ENCODE peak calls at places on chromosomes 16 and 17, in seven cellular contexts. R is CD4-positive, CD25-positive, alpha-beta regulatory T cell; G is aorta; M is upper lobe of right lung; O is neural progenitor cell; U is uterus; Q is lower lobe of right lung. J is an unnamed sample. For H3K4me1, the result is how much of the 10 kb centered on the place peaks cover.

GRCh38 chr17:78172284-78173024 is 4.1 kb downstream of the SYNGR2 start:
- DNase-seq in G (no peak), U (peak), M (peak), O (no peak), R (no peak), Q (peak), J (no peak)

GRCh38 chr16:4488486-4488967 is 12.3 kb downstream of the HMOX2 start:
- DNase-seq in O (no peak), U (no peak), G (no peak), R (peak), Q (no peak), M (no peak), J (peak)

GRCh38 chr17:7650509-7651096 is at the start of gene ATP1B2:
- DNase-seq in M (peak), R (peak), Q (peak), U (peak), G (peak), O (peak), J (peak)

GRCh38 chr16:66525396-66526180 is 24.3 kb downstream of the TK2 start:
- DNase-seq in M (no peak), Q (no peak), G (peak), U (no peak), R (no peak), O (no peak), J (no peak)

GRCh38 chr16:88634141-88634993 is 4.0 kb upstream of the IL17C start:
- DNase-seq in G (peak), U (no peak), Q (peak), M (peak), R (peak), O (peak), J (peak)

GRCh38 chr16:57141822-57142631 is 43.8 kb downstream of the PSME3IP1 start:
- DNase-seq in O (no peak), Q (no peak), R (peak), M (peak), G (peak), U (no peak), J (peak)

GRCh38 chr17:5123343-5124124 is 7.7 kb downstream of the USP6 start:
- DNase-seq in O (no peak), R (no peak), G (peak), U (no peak), M (peak), Q (peak), J (no peak)

GRCh38 chr17:82098939-82099765 is 1.1 kb upstream of the FASN start:
- DNase-seq in Q (no peak), R (peak), O (peak), G (no peak), M (no peak), U (peak), J (no peak)

GRCh38 chr17:79476074-79476473 is 134.8 kb downstream of the RBFOX3 start:
- DNase-seq in Q (no peak), M (no peak), O (peak), G (no peak), R (no peak), U (no peak), J (no peak)

GRCh38 chr16:46916980-46917379 is 32.8 kb downstream of the GPT2 start:
- DNase-seq in R (no peak), O (no peak), M (no peak), Q (no peak), G (no peak), U (no peak), J (no peak)

GRCh38 chr16:48542020-48542473 is 67.9 kb downstream of the N4BP1 start:
- DNase-seq in O (peak), M (peak), Q (peak), R (peak), U (no peak), G (no peak), J (no peak)

GRCh38 chr16:66403531-66404145 is 23.5 kb upstream of the BEAN1 start:
- DNase-seq in Q (no peak), G (no peak), U (no peak), M (no peak), O (no peak), R (no peak), J (no peak)

GRCh38 chr17:1762906-1763829 is 1.3 kb downstream of the SERPINF1 start:
- DNase-seq in R (peak), Q (no peak), M (no peak), G (no peak), U (peak), O (peak), J (no peak)

GRCh38 chr17:36124879-36125824 is 21.5 kb downstream of the CCL4 start:
- DNase-seq in Q (no peak), O (peak), G (no peak), M (no peak), R (no peak), U (no peak), J (no peak)

GRCh38 chr16:65672960-65673359 is 551.1 kb upstream of the CDH11 start:
- DNase-seq in G (no peak), O (no peak), Q (no peak), M (no peak), U (no peak), R (no peak), J (no peak)

GRCh38 chr17:82775033-82775823 is 23.4 kb downstream of the TBCD start:
- DNase-seq in O (peak), M (peak), U (peak), Q (peak), G (peak), R (peak), J (no peak)

GRCh38 chr17:78541488-78542237 is 35.5 kb downstream of the DNAH17 start:
- DNase-seq in U (no peak), Q (peak), M (peak), O (no peak), G (peak), R (peak), J (no peak)

DNA sequence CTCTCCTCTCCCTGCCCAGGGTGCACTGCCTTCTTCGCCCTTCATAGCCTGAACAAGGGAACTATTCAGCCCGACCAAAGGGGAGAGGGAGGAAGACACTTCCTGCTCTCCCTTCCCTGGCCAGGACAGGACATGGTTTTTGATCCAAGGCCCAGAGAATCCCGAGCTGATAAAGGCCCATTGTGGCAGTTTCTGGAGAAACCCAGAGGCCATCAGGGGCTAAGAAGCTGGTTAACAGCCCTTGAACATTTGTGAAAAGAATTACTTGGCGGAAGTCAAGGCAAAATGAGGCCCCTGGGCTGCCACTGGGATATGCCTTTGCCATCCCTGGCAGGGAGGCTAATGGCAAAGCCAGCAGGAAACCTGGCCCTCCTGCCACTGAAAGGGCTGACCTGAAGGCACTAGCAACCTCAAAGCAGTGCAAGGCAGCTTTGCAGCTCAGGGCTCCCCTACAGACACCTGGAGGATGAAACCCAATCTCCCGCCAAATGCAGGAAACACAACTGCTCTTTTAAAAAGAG is 12.7 kb downstream of the PHB1 start:
- DNase-seq in G (peak), U (no peak), O (peak), Q (no peak), M (no peak), R (no peak), J (no peak)
- H3K4me1 ChIP-seq in G (under half), U (under half), O (under half), Q (under half), M (under half), R (under half), J (under half)

GRCh38 chr16:75248142-75248535 is 3.3 kb downstream of the BCAR1 start:
- DNase-seq in G (no peak), M (no peak), U (no peak), Q (no peak), O (no peak), R (no peak), J (no peak)
- H3K4me1 ChIP-seq in G (under half), M (half or more), U (half or more), Q (half or more), O (under half), R (under half), J (under half)

GRCh38 chr17:73302189-73302588 is 9.6 kb downstream of the CDC42EP4 start:
- DNase-seq in R (no peak), O (no peak), Q (no peak), M (no peak), U (no peak), G (no peak), J (no peak)

GRCh38 chr17:73300392-73300791 is 11.4 kb downstream of the CDC42EP4 start:
- DNase-seq in G (no peak), Q (no peak), R (no peak), M (no peak), U (no peak), O (no peak), J (no peak)

GRCh38 chr17:73304438-73304837 is 7.4 kb downstream of the CDC42EP4 start:
- DNase-seq in U (no peak), M (no peak), G (no peak), Q (no peak), R (no peak), O (no peak), J (no peak)

GRCh38 chr17:73297934-73298861 is 13.6 kb downstream of the CDC42EP4 start:
- DNase-seq in Q (no peak), G (no peak), M (no peak), O (no peak), U (no peak), R (no peak), J (no peak)

DNA sequence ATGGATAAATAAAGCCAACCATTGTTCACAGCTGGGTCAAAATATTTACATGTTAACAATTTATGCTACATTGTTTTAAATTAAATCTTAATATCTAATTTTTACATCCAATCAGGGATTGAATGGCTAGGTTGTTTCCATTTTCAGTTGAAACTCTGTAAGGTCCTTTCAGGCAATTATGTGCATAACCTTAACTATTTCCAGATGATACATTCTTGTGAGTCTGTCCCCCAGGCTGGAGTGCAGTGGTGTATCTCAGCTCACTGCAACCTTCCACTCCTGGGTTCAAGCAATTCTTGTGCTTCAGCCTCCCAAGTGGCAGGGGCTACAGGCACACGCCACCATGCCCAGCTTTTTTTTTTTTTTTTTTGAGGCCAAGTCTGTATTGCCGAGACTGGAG is 10.4 kb downstream of the CDC42EP4 start:
- DNase-seq in R (no peak), U (no peak), M (no peak), O (no peak), Q (no peak), G (no peak), J (no peak)
- H3K4me1 ChIP-seq in R (under half), U (under half), M (half or more), O (under half), Q (half or more), G (under half), J (under half)

GRCh38 chr17:57943140-57943539 is 12.1 kb downstream of the CUEDC1 start:
- DNase-seq in R (no peak), M (no peak), O (no peak), U (no peak), G (no peak), Q (no peak), J (no peak)
- H3K4me1 ChIP-seq in R (under half), M (under half), O (under half), U (under half), G (under half), Q (half or more), J (under half)

GRCh38 chr16:2090819-2091721 is 43.3 kb downstream of the TSC2 start:
- DNase-seq in Q (peak), O (peak), R (peak), U (no peak), G (no peak), M (peak), J (peak)
- H3K4me1 ChIP-seq in Q (under half), O (under half), R (under half), U (under half), G (under half), M (under half), J (under half)

DNA sequence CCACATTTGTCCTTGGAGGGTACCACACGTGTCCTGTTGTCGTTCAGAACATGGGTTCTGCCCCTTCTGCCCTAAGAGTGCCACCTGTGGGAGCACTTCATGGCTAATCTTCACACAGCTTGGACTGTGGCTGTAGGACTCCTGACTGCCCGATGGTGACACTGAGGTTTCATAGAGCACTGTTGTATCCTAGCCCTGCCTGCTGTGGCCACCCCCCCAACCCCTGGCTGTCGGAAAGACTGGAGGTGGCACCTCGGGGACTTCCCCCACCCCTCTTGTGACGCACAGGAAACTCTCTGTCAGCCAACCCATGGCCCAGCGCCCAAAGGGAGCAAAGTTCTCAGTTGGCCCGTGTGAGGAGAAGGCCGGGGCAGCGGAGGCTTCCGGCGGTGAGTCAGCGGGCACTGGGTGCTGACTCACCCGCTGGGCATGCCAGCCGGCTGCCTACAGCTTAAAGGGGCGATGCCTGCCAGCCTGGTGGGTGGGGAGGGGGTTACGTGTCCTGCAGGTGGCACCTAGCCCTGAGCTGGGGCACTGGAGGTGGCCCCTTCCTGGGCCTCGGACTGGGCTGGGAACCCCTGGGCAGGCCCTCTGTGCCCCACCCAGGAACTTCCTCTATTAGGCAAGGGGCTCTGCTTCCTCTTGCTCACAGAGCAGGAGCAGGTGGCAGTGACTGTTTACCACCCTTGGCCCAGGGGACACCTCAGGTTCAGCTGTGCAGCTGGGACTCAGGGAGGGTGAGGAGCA is 3.4 kb downstream of the MAP2K3 start:
- DNase-seq in R (peak), G (peak), Q (peak), U (peak), O (no peak), M (peak), J (peak)
- H3K4me1 ChIP-seq in R (half or more), G (under half), Q (under half), U (under half), O (under half), M (under half), J (half or more)

J was measured in CD4-positive, alpha-beta memory T cell.